ENCODE peak calls at places on chromosomes 12 and 14, in eight cellular contexts. S, F, P, G, Y, U, B and T are unnamed samples.

GRCh38 chr12:95227818-95228356 is 10.3 kb downstream of the VEZT start:
- DNase-seq in S (no peak), F (no peak), P (no peak), G (no peak), Y (no peak), U (no peak), B (no peak), T (no peak)

GRCh38 chr14:55347040-55347439 is 64.6 kb downstream of the ATG14 start:
- DNase-seq in S (no peak), F (no peak), P (no peak), G (no peak), Y (no peak), U (no peak), B (no peak), T (no peak)

GRCh38 chr14:105854600-105855245 is 328.3 kb downstream of the TMEM121 start:
- DNase-seq in S (no peak), F (peak), P (no peak), G (no peak), Y (no peak), U (peak), B (peak), T (no peak)

GRCh38 chr12:94150483-94151225 is 2.3 kb downstream of the PLXNC1 start:
- DNase-seq in S (peak), F (no peak), P (no peak), G (peak), Y (peak), U (no peak), B (no peak), T (no peak)

GRCh38 chr14:60775296-60775695 is 40.7 kb downstream of the MNAT1 start:
- DNase-seq in S (no peak), F (no peak), P (no peak), G (no peak), Y (no peak), U (no peak), B (no peak), T (no peak)

GRCh38 chr14:101962503-101962874 is 1.9 kb upstream of the DYNC1H1 start:
- DNase-seq in S (no peak), F (peak), P (no peak), G (no peak), Y (no peak), U (no peak), B (no peak), T (peak)

GRCh38 chr14:104787736-104788532 is 7.6 kb downstream of the AKT1 start:
- DNase-seq in S (no peak), F (no peak), P (no peak), G (no peak), Y (no peak), U (no peak), B (no peak), T (no peak)

GRCh38 chr14:67999290-67999689 is 179.7 kb downstream of the RAD51B start:
- DNase-seq in S (no peak), F (no peak), P (no peak), G (no peak), Y (no peak), U (no peak), B (no peak), T (no peak)

GRCh38 chr14:101781240-101782061 is 19.9 kb downstream of the PPP2R5C start:
- DNase-seq in S (peak), F (no peak), P (no peak), G (peak), Y (peak), U (no peak), B (peak), T (no peak)